ENCODE peak calls at places on chromosome 16, in seven cellular contexts. R is mesenchymal stem cell, O is lower leg skin, M is heart left ventricle, L is tibial artery, V is stomach, G is psoas muscle. Z is an unnamed sample.

GRCh38 chr16:69796285-69797118 is 34.4 kb downstream of the WWP2 start:
- DNase-seq in R (peak), G (no peak), L (no peak), O (peak), V (no peak), M (no peak), Z (peak)

GRCh38 chr16:81758376-81758775 is 20.7 kb upstream of the PLCG2 start:
- DNase-seq in M (no peak), R (peak), G (no peak), V (no peak), O (no peak), L (no peak), Z (no peak)

GRCh38 chr16:1527836-1528811 is 5.3 kb upstream of the TMEM204 start:
- DNase-seq in O (peak), G (peak), R (no peak), V (no peak), M (peak), L (no peak), Z (no peak)

GRCh38 chr16:47705268-47705667 is 244.1 kb downstream of the PHKB start:
- DNase-seq in R (no peak), G (no peak), V (no peak), M (no peak), L (no peak), O (no peak), Z (no peak)

GRCh38 chr16:66406534-66407368 is 20.3 kb upstream of the BEAN1 start:
- DNase-seq in M (peak), O (peak), V (peak), G (peak), L (peak), R (peak), Z (peak)

GRCh38 chr16:2858245-2859025 is 465 bp upstream of the PRSS22 start:
- DNase-seq in L (no peak), O (no peak), R (no peak), M (no peak), G (peak), V (peak), Z (peak)

GRCh38 chr16:69064164-69064563 is 41.3 kb upstream of the HAS3 start:
- DNase-seq in M (no peak), R (no peak), V (no peak), G (no peak), L (no peak), O (no peak), Z (peak)

GRCh38 chr16:67961551-67961957 is 6.9 kb downstream of the SLC12A4 start:
- DNase-seq in O (peak), L (no peak), G (no peak), R (no peak), M (peak), V (peak), Z (no peak)

GRCh38 chr16:31006086-31006385 is 4.4 kb downstream of the STX1B start:
- DNase-seq in R (no peak), L (no peak), G (no peak), V (no peak), O (no peak), M (no peak), Z (no peak)

GRCh38 chr16:55294947-55295346 is 29.1 kb upstream of the IRX6 start:
- DNase-seq in G (peak), O (no peak), R (no peak), M (peak), L (no peak), V (no peak), Z (no peak)

GRCh38 chr16:1188781-1189189 is 35.9 kb downstream of the CACNA1H start:
- DNase-seq in V (peak), L (no peak), O (no peak), R (peak), G (no peak), M (peak), Z (peak)

GRCh38 chr16:86016201-86016965 is 117.4 kb downstream of the IRF8 start:
- DNase-seq in V (no peak), R (peak), M (no peak), O (no peak), G (no peak), L (no peak), Z (peak)

GRCh38 chr16:50371936-50372595 is 3.3 kb upstream of the BRD7 start:
- DNase-seq in V (no peak), O (no peak), M (no peak), R (no peak), L (no peak), G (no peak), Z (peak)

GRCh38 chr16:17213025-17213424 is 257.7 kb downstream of the XYLT1 start:
- DNase-seq in R (no peak), L (no peak), O (no peak), V (no peak), M (no peak), G (no peak), Z (no peak)

GRCh38 chr16:66728804-66729203 is 22.6 kb downstream of the DYNC1LI2 start:
- DNase-seq in G (no peak), R (no peak), O (no peak), M (no peak), V (no peak), L (no peak), Z (no peak)

GRCh38 chr16:66524601-66525164 is 25.2 kb downstream of the TK2 start:
- DNase-seq in O (no peak), V (no peak), L (no peak), R (no peak), M (no peak), G (no peak), Z (no peak)

GRCh38 chr16:81094771-81095251 is 1.4 kb downstream of the GCSH start:
- DNase-seq in L (no peak), R (peak), G (no peak), M (no peak), V (no peak), O (no peak), Z (no peak)

GRCh38 chr16:6684076-6684673 is 648.5 kb upstream of the RBFOX1 start:
- DNase-seq in G (no peak), L (no peak), R (no peak), M (no peak), O (no peak), V (no peak), Z (peak)

GRCh38 chr16:31149894-31150890 is at the start of gene PRSS36:
- DNase-seq in V (no peak), O (no peak), M (no peak), L (no peak), G (no peak), R (no peak), Z (no peak)

GRCh38 chr16:1106659-1107058 is 10.6 kb upstream of the C1QTNF8 start:
- DNase-seq in O (no peak), V (no peak), L (no peak), R (no peak), M (no peak), G (no peak), Z (no peak)

GRCh38 chr16:90008708-90009145 is 10.5 kb downstream of the DBNDD1 start:
- DNase-seq in R (no peak), G (peak), V (no peak), O (no peak), M (no peak), L (no peak), Z (no peak)

GRCh38 chr16:72309001-72309400 is 137.0 kb upstream of the PMFBP1 start:
- DNase-seq in G (no peak), O (no peak), M (no peak), L (no peak), V (no peak), R (no peak), Z (no peak)
- H3K4me3 ChIP-seq in G (no peak), O (no peak), M (no peak), L (no peak), V (no peak), R (no peak), Z (no peak)

GRCh38 chr16:79439866-79440265 is 160.7 kb downstream of the MAF start:
- DNase-seq in O (no peak), R (no peak), L (no peak), G (no peak), M (no peak), V (no peak), Z (no peak)
- H3K4me3 ChIP-seq in O (no peak), R (no peak), L (no peak), G (no peak), M (no peak), V (no peak), Z (no peak)

GRCh38 chr16:75248536-75249380 is 2.7 kb downstream of the BCAR1 start:
- DNase-seq in L (no peak), G (peak), M (no peak), O (no peak), R (no peak), V (no peak), Z (no peak)
- H3K4me3 ChIP-seq in L (peak), G (peak), M (peak), O (no peak), R (no peak), V (peak), Z (no peak)

DNA sequence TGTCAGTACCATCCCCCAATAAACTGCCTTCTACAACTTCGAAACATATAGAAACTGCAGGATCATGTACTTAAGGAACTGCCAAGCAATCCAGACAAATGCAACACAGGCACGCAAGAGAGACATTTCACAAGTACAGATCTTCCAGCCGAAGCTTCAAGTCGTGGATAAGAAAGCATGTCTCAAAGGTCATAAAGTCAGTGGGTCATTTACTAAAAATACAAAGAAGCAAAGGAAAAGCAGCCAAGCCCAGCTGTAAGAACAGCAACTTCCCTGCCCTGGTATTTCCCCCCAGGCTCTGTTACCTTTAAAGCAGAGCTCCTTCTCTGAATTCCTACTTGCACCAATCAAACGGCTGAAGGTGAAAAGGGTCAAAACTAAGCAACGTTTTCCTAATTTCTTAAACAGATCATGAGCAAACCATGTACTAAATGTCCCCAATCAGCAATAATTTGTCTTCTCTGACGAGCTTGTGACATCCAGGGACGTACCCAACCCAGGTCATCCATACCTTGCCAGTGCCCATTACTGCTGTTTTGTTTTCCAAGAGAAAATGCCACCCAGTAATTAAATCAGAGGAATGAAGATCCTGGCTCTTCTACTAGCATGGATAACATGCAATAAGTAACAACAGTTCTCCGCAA is 1.7 kb downstream of the AKTIP start:
- DNase-seq in G (no peak), R (peak), L (no peak), O (no peak), M (no peak), V (no peak), Z (peak)
- H3K4me3 ChIP-seq in G (peak), R (peak), L (peak), O (no peak), M (peak), V (peak), Z (no peak)

GRCh38 chr16:58155839-58156238 is 26.7 kb upstream of the CFAP20 start:
- DNase-seq in O (no peak), G (no peak), M (no peak), R (no peak), V (no peak), L (no peak), Z (no peak)

GRCh38 chr16:58152246-58152868 is 23.2 kb upstream of the CFAP20 start:
- DNase-seq in G (no peak), O (no peak), L (no peak), V (no peak), M (no peak), R (no peak), Z (no peak)

GRCh38 chr16:58160855-58161254 is 31.7 kb upstream of the CFAP20 start:
- DNase-seq in M (no peak), L (no peak), V (no peak), R (no peak), O (no peak), G (no peak), Z (peak)

GRCh38 chr16:58158137-58158536 is 29.0 kb upstream of the CFAP20 start:
- DNase-seq in G (no peak), V (no peak), R (no peak), L (no peak), O (no peak), M (no peak), Z (no peak)

GRCh38 chr16:58157239-58157638 is 28.1 kb upstream of the CFAP20 start:
- DNase-seq in L (no peak), R (no peak), M (no peak), G (no peak), V (no peak), O (no peak), Z (no peak)
- H3K4me3 ChIP-seq in L (no peak), R (no peak), M (no peak), G (no peak), V (no peak), O (no peak), Z (no peak)

GRCh38 chr16:85002643-85003042 is 8.7 kb downstream of the ZDHHC7 start:
- DNase-seq in G (peak), O (no peak), R (no peak), L (peak), V (no peak), M (peak), Z (no peak)
- H3K4me3 ChIP-seq in G (peak), O (no peak), R (peak), L (no peak), V (no peak), M (peak), Z (no peak)

DNA sequence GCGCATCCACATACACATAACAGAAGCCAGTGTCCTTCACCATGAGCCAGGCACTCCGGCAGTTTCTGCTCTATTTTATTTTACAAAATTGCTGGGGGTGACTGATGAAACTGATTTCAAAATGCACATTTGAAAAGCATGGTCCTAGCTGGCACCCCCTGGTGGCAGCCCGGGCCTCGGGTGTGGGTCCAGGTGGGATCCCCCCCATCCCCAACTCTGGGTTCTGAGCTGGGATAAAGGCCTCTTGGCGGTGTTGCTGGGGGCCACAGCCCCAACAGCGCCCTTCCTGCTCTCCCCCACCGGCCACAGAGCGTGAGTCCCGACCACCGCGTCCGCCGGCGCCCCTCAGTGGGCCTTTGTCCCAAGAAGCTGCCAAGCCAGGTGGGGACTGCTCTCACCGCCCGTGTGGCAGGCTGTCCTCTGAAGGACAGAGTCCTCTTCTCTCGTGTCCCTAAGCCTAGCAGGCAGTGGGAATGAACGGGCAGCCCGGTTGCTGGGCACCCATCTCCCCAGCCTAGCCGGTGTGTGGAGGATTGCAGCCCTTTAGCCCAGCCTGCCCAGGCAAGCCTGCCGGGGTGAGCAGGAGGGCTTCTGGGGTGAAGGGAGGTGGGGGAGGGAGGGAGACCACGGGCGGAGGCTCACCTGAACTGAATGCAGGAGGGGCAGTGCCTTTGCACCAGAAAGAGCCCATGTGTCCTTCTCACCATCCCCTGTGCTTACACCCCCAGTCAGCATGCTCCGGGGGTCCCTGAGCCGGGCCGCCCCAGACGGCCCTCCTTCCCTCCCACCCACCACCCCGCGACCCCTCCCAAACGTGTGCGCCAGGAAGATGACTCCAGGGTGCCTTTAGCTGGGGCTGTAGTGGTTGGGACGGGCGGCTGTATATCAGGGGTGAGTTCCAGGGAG is 898 bp downstream of the SNAI3 start:
- DNase-seq in L (no peak), O (no peak), G (peak), M (no peak), R (peak), V (no peak), Z (no peak)
- H3K4me3 ChIP-seq in L (peak), O (peak), G (peak), M (peak), R (peak), V (peak), Z (no peak)

GRCh38 chr16:56325956-56326355 is 99.4 kb downstream of the AMFR start:
- DNase-seq in O (no peak), R (no peak), L (no peak), V (no peak), M (no peak), G (no peak), Z (no peak)
- H3K4me3 ChIP-seq in O (no peak), R (no peak), L (no peak), V (no peak), M (no peak), G (no peak), Z (no peak)

GRCh38 chr16:11621920-11622651 is 35.4 kb upstream of the LITAF start:
- DNase-seq in V (no peak), L (no peak), R (no peak), O (no peak), G (peak), M (no peak), Z (no peak)
- H3K4me3 ChIP-seq in V (peak), L (peak), R (peak), O (no peak), G (peak), M (peak), Z (no peak)

GRCh38 chr16:13104772-13105171 is 203.4 kb downstream of the SHISA9 start:
- DNase-seq in M (no peak), V (no peak), R (no peak), G (no peak), L (no peak), O (no peak), Z (no peak)

GRCh38 chr16:13111747-13112146 is 210.3 kb downstream of the SHISA9 start:
- DNase-seq in M (no peak), L (no peak), O (no peak), V (no peak), G (no peak), R (no peak), Z (no peak)

GRCh38 chr16:13109171-13109570 is 207.8 kb downstream of the SHISA9 start:
- DNase-seq in V (no peak), O (no peak), G (no peak), R (no peak), L (no peak), M (no peak), Z (no peak)

GRCh38 chr16:13110124-13110796 is 208.9 kb downstream of the SHISA9 start:
- DNase-seq in V (no peak), L (peak), R (peak), M (no peak), O (no peak), G (no peak), Z (peak)

DNA sequence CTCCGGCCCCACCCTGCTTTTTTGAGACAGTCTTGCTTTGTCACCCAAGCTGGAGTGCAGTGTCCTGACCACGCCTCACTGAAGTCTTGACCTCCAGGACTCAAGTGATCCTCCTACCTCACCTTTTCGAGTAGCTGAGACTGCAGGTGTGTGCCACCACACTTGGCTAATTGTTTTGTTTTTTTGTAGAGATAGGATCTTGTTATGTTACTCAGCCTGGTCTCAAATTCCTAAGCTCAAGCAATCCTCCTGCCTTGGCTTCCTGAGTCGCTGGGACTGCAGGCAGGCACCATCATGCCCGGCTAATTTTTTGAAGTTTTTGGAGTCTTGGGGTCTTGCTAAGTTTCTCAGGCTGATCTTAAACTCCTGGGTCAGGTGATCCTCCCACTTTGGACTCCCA is 206.7 kb downstream of the SHISA9 start:
- DNase-seq in L (no peak), R (no peak), G (no peak), V (no peak), O (no peak), M (no peak), Z (peak)
- H3K4me3 ChIP-seq in L (no peak), R (no peak), G (no peak), V (no peak), O (no peak), M (no peak), Z (no peak)

Z was measured in mesendoderm.